ENCODE peak calls at places on chromosomes 11 and 22, in five cellular contexts. F is fibroblast of the aortic adventitia; X is NCI-H2081; M is CD4-positive, alpha-beta T cell; G is EH. U is an unnamed sample.

GRCh38 chr22:43897751-43898261 is 6.0 kb upstream of the PNPLA5 start:
- DNase-seq in G (peak), M (no peak), F (peak), X (no peak), U (no peak)

GRCh38 chr22:46007003-46007847 is 30.3 kb upstream of the WNT7B start:
- DNase-seq in G (peak), F (peak), M (no peak), X (peak), U (no peak)

GRCh38 chr11:61880050-61880449 is 11.3 kb downstream of the FADS3 start:
- DNase-seq in G (no peak), M (no peak), F (no peak), X (no peak), U (no peak)

GRCh38 chr22:27537481-27537891 is 264.1 kb downstream of the MN1 start:
- DNase-seq in M (no peak), X (no peak), G (no peak), F (no peak), U (no peak)

GRCh38 chr11:14179126-14179820 is 179.7 kb downstream of the RRAS2 start:
- DNase-seq in X (no peak), M (no peak), G (peak), F (peak), U (no peak)

GRCh38 chr22:30296324-30296723 is 7.0 kb upstream of the CASTOR1 start:
- DNase-seq in M (no peak), F (no peak), G (no peak), X (no peak), U (no peak)

GRCh38 chr11:13289081-13289480 is 11.5 kb downstream of the BMAL1 start:
- DNase-seq in F (peak), M (no peak), X (no peak), G (peak), U (no peak)

GRCh38 chr22:27241430-27242110 is 560.0 kb downstream of the MN1 start:
- DNase-seq in F (peak), M (no peak), X (no peak), G (peak), U (no peak)

GRCh38 chr11:108906329-108906728 is 241.5 kb downstream of the DDX10 start:
- DNase-seq in M (no peak), X (no peak), F (peak), G (peak), U (no peak)

GRCh38 chr11:82775736-82776346 is 42.2 kb upstream of the FAM181B start:
- DNase-seq in F (peak), M (no peak), G (peak), X (no peak), U (peak)

GRCh38 chr11:72871089-72871488 is 56.9 kb downstream of the ATG16L2 start:
- DNase-seq in F (peak), X (no peak), M (no peak), G (peak), U (no peak)

GRCh38 chr11:26947904-26948639 is 45.8 kb upstream of the FIBIN start:
- DNase-seq in F (peak), G (peak), X (no peak), M (no peak), U (no peak)

GRCh38 chr11:85663781-85664560 is 958 bp downstream of the CREBZF start:
- DNase-seq in F (peak), G (peak), X (peak), M (peak), U (peak)

GRCh38 chr11:131897976-131898375 is 527.6 kb downstream of the NTM start:
- DNase-seq in M (no peak), F (peak), G (peak), X (no peak), U (no peak)

GRCh38 chr11:94179696-94180095 is 51.1 kb downstream of the PANX1 start:
- DNase-seq in X (no peak), F (no peak), M (no peak), G (no peak), U (no peak)

GRCh38 chr22:32949719-32950118 is 108.5 kb downstream of the SYN3 start:
- DNase-seq in X (no peak), F (peak), G (no peak), M (no peak), U (no peak)

GRCh38 chr11:110373061-110373702 is 56.6 kb upstream of the FDX1 start:
- DNase-seq in M (no peak), X (no peak), G (peak), F (peak), U (no peak)

GRCh38 chr22:45455621-45456020 is 42.1 kb downstream of the RIBC2 start:
- DNase-seq in X (no peak), M (no peak), F (no peak), G (peak), U (no peak)

GRCh38 chr22:50621948-50622722 is 5.8 kb downstream of the ARSA start:
- DNase-seq in M (no peak), F (no peak), X (no peak), G (no peak), U (peak)

GRCh38 chr11:92697461-92698314 is 271.8 kb upstream of the MTNR1B start:
- DNase-seq in F (peak), X (no peak), M (no peak), G (peak), U (no peak)

GRCh38 chr22:36244522-36245391 is 5.4 kb upstream of the APOL2 start:
- DNase-seq in X (no peak), F (peak), M (no peak), G (peak), U (no peak)

GRCh38 chr11:22192642-22193347 is at the start of gene ANO5:
- DNase-seq in G (no peak), M (no peak), X (peak), F (no peak), U (no peak)

GRCh38 chr11:69375316-69376154 is 81.6 kb downstream of the MYEOV start:
- DNase-seq in F (no peak), G (no peak), M (no peak), X (no peak), U (no peak)

GRCh38 chr11:34565417-34566208 is 52.0 kb upstream of the ELF5 start:
- DNase-seq in G (peak), F (no peak), M (no peak), X (peak), U (no peak)

GRCh38 chr22:29692327-29692640 is 27.5 kb upstream of the CABP7 start:
- DNase-seq in F (no peak), X (no peak), G (no peak), M (no peak), U (no peak)